ENCODE peak calls at places on chromosome 1, in six cellular contexts. H is stimulated activated naive CD4-positive, alpha-beta T cell; Z is LHCN-M2; G is Calu3; L is HL-60; B is kidney glomerular epithelial cell. A is an unnamed sample.

GRCh38 chr1:154474802-154475201 is 27.2 kb upstream of the TDRD10 start:
- DNase-seq in H (no peak), Z (peak), G (peak), L (peak), B (peak), A (peak)

GRCh38 chr1:174276087-174276486 is 116.8 kb downstream of the RABGAP1L start:
- DNase-seq in H (no peak), Z (no peak), G (no peak), L (no peak), B (no peak), A (no peak)

GRCh38 chr1:151908228-151908691 is 1.1 kb downstream of the THEM4 start:
- DNase-seq in H (no peak), Z (no peak), G (no peak), L (peak), B (no peak), A (no peak)

GRCh38 chr1:17013598-17014320 is 2.0 kb upstream of the ATP13A2 start:
- DNase-seq in H (no peak), Z (peak), G (no peak), L (peak), B (no peak), A (no peak)

GRCh38 chr1:103170608-103171007 is 62.3 kb upstream of the COL11A1 start:
- DNase-seq in H (no peak), Z (peak), G (no peak), L (no peak), B (no peak), A (peak)

GRCh38 chr1:107196973-107197562 is 56.2 kb downstream of the NTNG1 start:
- DNase-seq in H (no peak), Z (peak), G (peak), L (peak), B (no peak), A (peak)

GRCh38 chr1:22747021-22747734 is 36.5 kb downstream of the EPHB2 start:
- DNase-seq in H (no peak), Z (peak), G (peak), L (no peak), B (peak), A (peak)

GRCh38 chr1:36351222-36351977 is 28.0 kb upstream of the EVA1B start:
- DNase-seq in H (no peak), Z (peak), G (peak), L (no peak), B (peak), A (peak)

GRCh38 chr1:108878678-108879077 is 1.9 kb downstream of the GPSM2 start:
- DNase-seq in H (no peak), Z (peak), G (no peak), L (no peak), B (no peak), A (no peak)

GRCh38 chr1:242206994-242207393 is 208.1 kb upstream of the MAP1LC3C start:
- DNase-seq in H (no peak), Z (no peak), G (peak), L (no peak), B (no peak), A (no peak)

GRCh38 chr1:14543191-14543849 is 55.2 kb upstream of the KAZN start:
- DNase-seq in H (no peak), Z (peak), G (no peak), L (no peak), B (peak), A (no peak)

GRCh38 chr1:22120469-22120790 is 22.5 kb downstream of the WNT4 start:
- DNase-seq in H (no peak), Z (no peak), G (no peak), L (no peak), B (no peak), A (no peak)

GRCh38 chr1:32014199-32014936 is 700 bp downstream of the KHDRBS1 start:
- DNase-seq in H (no peak), Z (peak), G (peak), L (peak), B (peak), A (peak)

GRCh38 chr1:180927348-180927747 is 14.7 kb downstream of the KIAA1614 start:
- DNase-seq in H (no peak), Z (no peak), G (no peak), L (no peak), B (no peak), A (no peak)

GRCh38 chr1:60503216-60503615 is 429.6 kb upstream of the C1orf87 start:
- DNase-seq in H (no peak), Z (peak), G (no peak), L (no peak), B (no peak), A (no peak)

GRCh38 chr1:209567788-209568187 is 15.7 kb upstream of the CAMK1G start:
- DNase-seq in H (no peak), Z (peak), G (no peak), L (no peak), B (peak), A (peak)

GRCh38 chr1:185864889-185865288 is 130.7 kb downstream of the HMCN1 start:
- DNase-seq in H (no peak), Z (peak), G (no peak), L (no peak), B (peak), A (peak)

GRCh38 chr1:241488739-241489138 is 30.8 kb downstream of the FH start:
- DNase-seq in H (no peak), Z (no peak), G (no peak), L (no peak), B (no peak), A (no peak)

GRCh38 chr1:224173523-224173922 is 9.5 kb upstream of the DEGS1 start:
- DNase-seq in H (no peak), Z (no peak), G (no peak), L (no peak), B (no peak), A (no peak)

GRCh38 chr1:201127755-201128455 is 921 bp upstream of the ASCL5 start:
- DNase-seq in H (no peak), Z (peak), G (no peak), L (no peak), B (no peak), A (no peak)

GRCh38 chr1:183411091-183411490 is 7.1 kb downstream of the NMNAT2 start:
- DNase-seq in H (no peak), Z (no peak), G (no peak), L (no peak), B (peak), A (peak)

GRCh38 chr1:37868466-37868865 is 9.1 kb upstream of the MTF1 start:
- DNase-seq in H (no peak), Z (no peak), G (no peak), L (no peak), B (no peak), A (no peak)

GRCh38 chr1:63557365-63557987 is 34.2 kb downstream of the EFCAB7 start:
- DNase-seq in H (no peak), Z (peak), G (peak), L (peak), B (no peak), A (peak)

GRCh38 chr1:39926343-39926769 is 24.6 kb upstream of the MYCL start:
- DNase-seq in H (no peak), Z (no peak), G (no peak), L (peak), B (peak), A (no peak)

GRCh38 chr1:59917026-59917784 is 9.4 kb downstream of the CYP2J2 start:
- DNase-seq in H (no peak), Z (no peak), G (no peak), L (no peak), B (no peak), A (no peak)

GRCh38 chr1:45884700-45885099 is 81.3 kb downstream of the MAST2 start:
- DNase-seq in H (no peak), Z (peak), G (no peak), L (no peak), B (no peak), A (no peak)

GRCh38 chr1:9901148-9902059 is 8.7 kb downstream of the CTNNBIP1 start:
- DNase-seq in H (no peak), Z (no peak), G (no peak), L (no peak), B (no peak), A (no peak)

GRCh38 chr1:224080082-224080774 is 33.7 kb upstream of the FBXO28 start:
- DNase-seq in H (no peak), Z (peak), G (peak), L (no peak), B (no peak), A (peak)

GRCh38 chr1:110130113-110130591 is 17.9 kb downstream of the UBL4B start:
- DNase-seq in H (no peak), Z (no peak), G (no peak), L (no peak), B (no peak), A (no peak)

GRCh38 chr1:221961532-221962292 is 219.8 kb upstream of the DUSP10 start:
- DNase-seq in H (no peak), Z (peak), G (peak), L (peak), B (peak), A (peak)

GRCh38 chr1:24555591-24556413 is at the start of gene NCMAP:
- DNase-seq in H (peak), Z (no peak), G (peak), L (no peak), B (no peak), A (no peak)

GRCh38 chr1:184021666-184022198 is 15.8 kb downstream of the COLGALT2 start:
- DNase-seq in H (no peak), Z (no peak), G (no peak), L (no peak), B (no peak), A (no peak)

GRCh38 chr1:176102700-176103244 is 104.3 kb downstream of the COP1 start:
- DNase-seq in H (no peak), Z (no peak), G (no peak), L (no peak), B (no peak), A (peak)

GRCh38 chr1:173187838-173188237 is 19.3 kb downstream of the TNFSF4 start:
- DNase-seq in H (no peak), Z (no peak), G (no peak), L (no peak), B (no peak), A (no peak)

GRCh38 chr1:219660666-219661463 is 48.0 kb upstream of the ZC3H11B start:
- DNase-seq in H (no peak), Z (peak), G (peak), L (peak), B (peak), A (peak)

GRCh38 chr1:236394905-236395779 is 1.1 kb downstream of the EDARADD start:
- DNase-seq in H (no peak), Z (peak), G (peak), L (peak), B (peak), A (no peak)

GRCh38 chr1:212237651-212238050 is 47.6 kb upstream of the PPP2R5A start:
- DNase-seq in H (no peak), Z (no peak), G (peak), L (no peak), B (peak), A (no peak)

GRCh38 chr1:209697082-209697481 is 7.6 kb upstream of the HSD11B1 start:
- DNase-seq in H (no peak), Z (no peak), G (no peak), L (no peak), B (no peak), A (no peak)

GRCh38 chr1:241532173-241532553 is at the start of gene KMO:
- DNase-seq in H (no peak), Z (no peak), G (no peak), L (peak), B (peak), A (no peak)

GRCh38 chr1:24386931-24387330 is 26.7 kb downstream of the STPG1 start:
- DNase-seq in H (no peak), Z (no peak), G (no peak), L (no peak), B (no peak), A (no peak)